ENCODE peak calls at places on chromosomes 5 and 9, in five cellular contexts. One of them, this sample, is unnamed.

GRCh38 chr5:169970911-169971436 is 9.3 kb downstream of the INSYN2B start:
- DNase-seq in endothelial cell of umbilical vein: peak; percentile 85
- DNase-seq in spleen: peak; percentile 78
- DNase-seq in IMR-90: peak; percentile 82
- DNase-seq in HCT116: no peak
- DNase-seq in this sample: no peak

GRCh38 chr9:124267271-124267807 is 9.6 kb downstream of the NEK6 start:
- DNase-seq in IMR-90: peak; percentile 85
- DNase-seq in spleen: peak; percentile 81
- DNase-seq in HCT116: no peak
- DNase-seq in endothelial cell of umbilical vein: peak; percentile 89
- DNase-seq in this sample: peak; percentile 61

GRCh38 chr9:83327323-83327722 is 210.9 kb downstream of the FRMD3 start:
- DNase-seq in spleen: no peak
- DNase-seq in IMR-90: no peak
- DNase-seq in HCT116: no peak
- DNase-seq in endothelial cell of umbilical vein: no peak
- DNase-seq in this sample: no peak

GRCh38 chr5:96614110-96614691 is 48.0 kb upstream of the CAST start:
- DNase-seq in spleen: no peak
- DNase-seq in IMR-90: peak; percentile 96
- DNase-seq in endothelial cell of umbilical vein: peak; percentile 92
- DNase-seq in HCT116: peak; percentile 79
- DNase-seq in this sample: no peak

GRCh38 chr9:81687521-81688261 is 1.7 kb downstream of the TLE1 start:
- DNase-seq in endothelial cell of umbilical vein: peak; percentile 69
- DNase-seq in spleen: peak; percentile 89
- DNase-seq in IMR-90: no peak
- DNase-seq in HCT116: no peak
- DNase-seq in this sample: peak; percentile 82

GRCh38 chr5:74095871-74096270 is 469.9 kb downstream of the ARHGEF28 start:
- DNase-seq in IMR-90: peak; percentile 37
- DNase-seq in spleen: no peak
- DNase-seq in HCT116: no peak
- DNase-seq in endothelial cell of umbilical vein: no peak
- DNase-seq in this sample: no peak

GRCh38 chr9:113205449-113206247 is 15.4 kb downstream of the FKBP15 start:
- DNase-seq in IMR-90: no peak
- DNase-seq in spleen: no peak
- DNase-seq in HCT116: no peak
- DNase-seq in endothelial cell of umbilical vein: no peak
- DNase-seq in this sample: no peak

GRCh38 chr5:73625905-73626811 is at the start of gene ARHGEF28:
- DNase-seq in spleen: peak; percentile 83
- DNase-seq in HCT116: no peak
- DNase-seq in IMR-90: peak; percentile 28
- DNase-seq in endothelial cell of umbilical vein: peak; percentile 47
- DNase-seq in this sample: peak; percentile 66

DNA sequence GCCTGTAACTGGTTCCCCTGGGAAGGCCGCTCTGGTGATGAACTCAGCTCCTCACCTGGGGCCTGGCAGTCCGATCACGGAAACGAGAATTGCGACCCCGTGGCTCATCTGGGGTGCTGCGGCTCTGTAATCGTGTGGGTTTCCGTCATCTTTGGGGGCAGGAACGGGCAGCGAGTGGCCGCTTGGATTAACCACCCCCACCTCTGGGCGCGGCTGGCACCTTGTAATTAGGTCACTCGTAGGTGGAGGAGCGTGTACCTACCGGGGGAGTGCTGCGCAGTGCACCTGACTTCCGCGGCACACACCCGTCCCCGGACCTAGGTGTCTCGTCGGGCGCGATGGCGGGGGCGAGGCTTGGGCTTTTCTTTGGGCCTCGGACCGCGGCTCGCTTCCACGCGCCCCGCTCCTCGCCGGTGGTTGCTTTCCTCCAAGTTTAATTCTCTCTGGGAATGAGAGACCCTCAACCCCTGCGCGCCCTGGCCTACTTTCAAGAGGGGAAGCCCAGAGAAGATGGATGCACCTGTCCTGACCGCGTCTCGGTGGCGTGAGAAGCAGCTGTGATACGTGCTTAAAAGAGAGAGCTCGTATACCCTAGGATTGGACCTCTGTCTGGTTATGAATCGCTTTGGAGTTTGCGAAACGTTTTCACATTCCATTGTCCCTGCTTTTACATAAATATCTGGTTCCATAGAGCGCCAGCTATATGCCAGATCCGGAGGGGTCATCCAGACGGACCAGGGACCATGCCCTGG is 744 bp upstream of the PPP2CA start:
- DNase-seq in spleen: peak; percentile 94
- DNase-seq in endothelial cell of umbilical vein: peak; percentile 12
- DNase-seq in IMR-90: peak; percentile 54
- DNase-seq in HCT116: no peak
- DNase-seq in this sample: peak; percentile 93
- TF ChIP-seq POLR2A in spleen: peak; percentile 27
- TF ChIP-seq POLR2A in endothelial cell of umbilical vein: peak; percentile 92
- TF ChIP-seq POLR2A in IMR-90: no peak
- TF ChIP-seq POLR2A in HCT116: no peak
- TF ChIP-seq POLR2A in this sample: peak; percentile 86

GRCh38 chr5:6686501-6686900 is 26.7 kb upstream of the TENT4A start:
- DNase-seq in endothelial cell of umbilical vein: no peak
- DNase-seq in HCT116: no peak
- DNase-seq in IMR-90: no peak
- DNase-seq in spleen: no peak
- DNase-seq in this sample: no peak
- H3K27me3 ChIP-seq in endothelial cell of umbilical vein: no peaks in the 10 kb centered on the region
- H3K27me3 ChIP-seq in HCT116: peaks cover 19% of the 10 kb centered on the region
- H3K27me3 ChIP-seq in IMR-90: peaks cover 3% of the 10 kb centered on the region
- H3K27me3 ChIP-seq in spleen: no peaks in the 10 kb centered on the region
- H3K27me3 ChIP-seq in this sample: no peaks in the 10 kb centered on the region

GRCh38 chr5:142301487-142302035 is 23.3 kb downstream of the SPRY4 start:
- DNase-seq in endothelial cell of umbilical vein: no peak
- DNase-seq in IMR-90: no peak
- DNase-seq in spleen: no peak
- DNase-seq in HCT116: no peak
- DNase-seq in this sample: no peak
- TF ChIP-seq POLR2A in endothelial cell of umbilical vein: no peak
- TF ChIP-seq POLR2A in IMR-90: no peak
- TF ChIP-seq POLR2A in spleen: no peak
- TF ChIP-seq POLR2A in HCT116: no peak
- TF ChIP-seq POLR2A in this sample: no peak

DNA sequence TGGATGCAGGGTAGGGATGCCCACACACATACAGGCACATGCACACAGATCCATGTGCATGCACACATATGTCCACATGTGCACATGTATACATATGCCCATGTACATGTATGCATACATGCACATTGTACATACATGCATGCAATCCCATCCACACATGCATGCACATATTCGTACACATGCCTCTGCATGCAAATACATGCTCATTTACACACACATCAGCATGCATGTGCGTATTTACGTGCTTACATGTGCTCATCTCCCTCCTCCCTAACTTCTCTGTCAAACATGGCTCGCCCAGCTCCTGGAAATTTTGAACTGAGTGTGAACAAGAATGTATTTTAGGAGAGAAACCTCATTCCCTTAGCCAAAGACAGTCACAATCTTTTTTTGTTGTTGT is 6.2 kb downstream of the KCNT1 start:
- DNase-seq in IMR-90: no peak
- DNase-seq in spleen: no peak
- DNase-seq in endothelial cell of umbilical vein: no peak
- DNase-seq in HCT116: no peak
- DNase-seq in this sample: no peak
- H3K27me3 ChIP-seq in IMR-90: peaks cover 15% of the 10 kb centered on the region
- H3K27me3 ChIP-seq in spleen: no peaks in the 10 kb centered on the region
- H3K27me3 ChIP-seq in endothelial cell of umbilical vein: peaks cover 5% of the 10 kb centered on the region
- H3K27me3 ChIP-seq in HCT116: peaks cover 14% of the 10 kb centered on the region
- H3K27me3 ChIP-seq in this sample: no peaks in the 10 kb centered on the region

GRCh38 chr5:2263763-2264162 is 381.0 kb upstream of the IRX4 start:
- DNase-seq in endothelial cell of umbilical vein: no peak
- DNase-seq in HCT116: no peak
- DNase-seq in spleen: no peak
- DNase-seq in IMR-90: no peak
- DNase-seq in this sample: no peak
- TF ChIP-seq POLR2A in endothelial cell of umbilical vein: no peak
- TF ChIP-seq POLR2A in HCT116: no peak
- TF ChIP-seq POLR2A in spleen: no peak
- TF ChIP-seq POLR2A in IMR-90: no peak
- TF ChIP-seq POLR2A in this sample: no peak